ENCODE peak calls at places on chromosome 1, in ten cellular contexts. Z is GM12864, I is body of pancreas, V is mucosa of descending colon, E is adrenal gland, C is HFF-Myc, L is astrocyte of the spinal cord, Y is GM12878, H is PC-3, P is left ventricle myocardium inferior. Q is an unnamed sample.
A peak's percentile ranks its signal among the peaks of the same experiment; 100 is the strongest.

GRCh38 chr1:9651565-9652378 is at the start of gene PIK3CD:
- DNase-seq in Z (no peak), I (no peak), V (peak; percentile 43), E (no peak), C (no peak), L (peak; percentile 20), Y (no peak), H (peak; percentile 12), P (peak; percentile 27), Q (no peak)

GRCh38 chr1:168386949-168387586 is 106.4 kb downstream of the TBX19 start:
- DNase-seq in Z (no peak), I (peak; percentile 75), V (peak; percentile 65), E (no peak), C (no peak), L (peak; percentile 11), Y (no peak), H (peak; percentile 59), P (no peak), Q (no peak)

GRCh38 chr1:29698033-29698432 is 461.7 kb downstream of the PTPRU start:
- DNase-seq in Z (no peak), I (peak; percentile 6), V (peak; percentile 29), E (peak; percentile 19), C (peak; percentile 49), L (peak; percentile 62), Y (no peak), H (peak; percentile 85), P (no peak), Q (no peak)

GRCh38 chr1:13760921-13761320 is 60.9 kb downstream of the PRDM2 start:
- DNase-seq in Z (no peak), I (no peak), V (no peak), E (no peak), C (no peak), L (no peak), Y (no peak), H (peak; percentile 41), P (no peak), Q (no peak)

GRCh38 chr1:78619446-78619802 is 824 bp upstream of the IFI44L start:
- DNase-seq in Z (no peak), I (no peak), V (no peak), E (no peak), C (no peak), L (no peak), Y (no peak), H (no peak), P (no peak), Q (no peak)

GRCh38 chr1:25692560-25692959 is 76.0 kb downstream of the MAN1C1 start:
- DNase-seq in Z (no peak), I (no peak), V (no peak), E (no peak), C (no peak), L (no peak), Y (no peak), H (no peak), P (no peak), Q (no peak)

GRCh38 chr1:172446547-172446946 is 2.7 kb upstream of the PIGC start:
- DNase-seq in Z (no peak), I (no peak), V (no peak), E (no peak), C (no peak), L (no peak), Y (no peak), H (no peak), P (no peak), Q (no peak)

GRCh38 chr1:180911640-180912161 is 996 bp upstream of the KIAA1614 start:
- DNase-seq in Z (no peak), I (no peak), V (no peak), E (no peak), C (no peak), L (peak; percentile 28), Y (no peak), H (no peak), P (no peak), Q (no peak)

GRCh38 chr1:110674337-110675059 is at the start of gene KCNA3:
- DNase-seq in Z (no peak), I (peak; percentile 16), V (peak; percentile 66), E (no peak), C (no peak), L (no peak), Y (no peak), H (no peak), P (peak; percentile 19), Q (no peak)

GRCh38 chr1:165960881-165961280 is 133.5 kb downstream of the UCK2 start:
- DNase-seq in Z (no peak), I (no peak), V (no peak), E (no peak), C (no peak), L (no peak), Y (no peak), H (no peak), P (no peak), Q (no peak)

GRCh38 chr1:86468501-86468977 is at the start of gene CLCA1:
- DNase-seq in Z (no peak), I (no peak), V (no peak), E (no peak), C (no peak), L (no peak), Y (no peak), H (no peak), P (no peak), Q (no peak)

GRCh38 chr1:162038624-162039023 is 15.0 kb upstream of the OLFML2B start:
- DNase-seq in Z (no peak), I (no peak), V (no peak), E (no peak), C (no peak), L (no peak), Y (no peak), H (no peak), P (no peak), Q (no peak)

GRCh38 chr1:30169269-30169668 is 554.1 kb downstream of the MATN1 start:
- DNase-seq in Z (no peak), I (no peak), V (no peak), E (no peak), C (no peak), L (no peak), Y (no peak), H (no peak), P (no peak), Q (no peak)

GRCh38 chr1:975896-976683 is 5.8 kb downstream of the PERM1 start:
- DNase-seq in Z (no peak), I (peak; percentile 73), V (peak; percentile 85), E (no peak), C (no peak), L (peak; percentile 73), Y (no peak), H (peak; percentile 80), P (no peak), Q (no peak)

GRCh38 chr1:203625623-203626189 is 926 bp upstream of the ATP2B4 start:
- DNase-seq in Z (no peak), I (peak; percentile 74), V (no peak), E (no peak), C (no peak), L (peak; percentile 56), Y (peak; percentile 54), H (peak; percentile 73), P (no peak), Q (no peak)

DNA sequence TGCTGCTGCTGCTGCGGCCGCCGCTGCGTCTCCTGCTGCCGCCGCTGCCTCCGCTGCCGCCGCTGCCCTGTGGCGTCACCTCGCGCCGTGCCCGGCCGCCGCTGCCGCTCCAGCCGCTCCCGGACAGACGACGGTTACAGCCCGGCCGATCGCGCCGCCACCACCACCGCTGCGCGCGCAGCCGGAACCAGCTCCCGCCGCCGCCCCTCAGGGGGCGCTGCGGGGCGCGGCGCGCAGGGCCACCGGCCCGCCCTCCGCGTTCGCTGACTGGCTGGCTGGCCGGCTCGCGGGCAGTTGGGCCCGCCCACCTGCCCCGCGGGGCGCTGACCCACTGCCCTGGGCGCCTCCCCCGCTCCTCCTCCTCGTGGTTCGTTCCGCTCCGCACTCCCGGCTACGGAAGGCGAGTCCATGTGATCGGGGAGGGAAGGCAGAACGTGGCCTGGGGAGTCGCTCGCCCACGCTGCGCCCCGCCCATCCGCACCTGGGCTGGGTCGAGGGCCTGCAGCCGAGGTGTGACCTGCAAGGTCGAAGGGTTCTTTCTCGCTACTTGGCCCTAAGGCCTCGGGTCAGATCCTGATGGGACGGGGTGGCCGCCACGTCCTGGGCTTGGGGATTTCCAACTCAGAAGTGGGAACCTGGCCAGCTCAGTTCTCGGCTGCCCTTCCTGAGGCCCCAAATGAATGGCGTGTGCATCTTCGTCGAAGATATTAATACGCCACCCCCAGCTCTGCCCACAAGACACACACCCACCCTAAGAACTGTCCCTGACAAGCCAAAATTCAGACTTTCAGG is at the start of gene PTP4A2:
- DNase-seq in Z (peak; percentile 93), I (peak; percentile 96), V (peak; percentile 97), E (peak; percentile 96), C (peak; percentile 79), L (peak; percentile 94), Y (peak; percentile 97), H (peak; percentile 95), P (peak; percentile 94), Q (peak; percentile 86)
- TF ChIP-seq CTCF in Z (peak; percentile 46), I (no peak), V (peak; percentile 83), E (no peak), C (peak; percentile 6), L (peak; percentile 34), Y (peak; percentile 37), H (no peak), P (peak; percentile 75), Q (no peak)

GRCh38 chr1:88593358-88593757 is 90.7 kb upstream of the PKN2 start:
- DNase-seq in Z (no peak), I (no peak), V (no peak), E (no peak), C (no peak), L (no peak), Y (no peak), H (no peak), P (no peak), Q (no peak)

GRCh38 chr1:88595355-88595754 is 88.7 kb upstream of the PKN2 start:
- DNase-seq in Z (peak; percentile 10), I (no peak), V (no peak), E (no peak), C (peak; percentile 43), L (peak; percentile 46), Y (peak; percentile 12), H (peak; percentile 74), P (no peak), Q (peak; percentile 8)
- TF ChIP-seq CTCF in Z (peak; percentile 44), I (peak; percentile 45), V (no peak), E (peak; percentile 48), C (peak; percentile 19), L (peak; percentile 35), Y (peak; percentile 20), H (peak; percentile 78), P (peak; percentile 16), Q (peak; percentile 34)

DNA sequence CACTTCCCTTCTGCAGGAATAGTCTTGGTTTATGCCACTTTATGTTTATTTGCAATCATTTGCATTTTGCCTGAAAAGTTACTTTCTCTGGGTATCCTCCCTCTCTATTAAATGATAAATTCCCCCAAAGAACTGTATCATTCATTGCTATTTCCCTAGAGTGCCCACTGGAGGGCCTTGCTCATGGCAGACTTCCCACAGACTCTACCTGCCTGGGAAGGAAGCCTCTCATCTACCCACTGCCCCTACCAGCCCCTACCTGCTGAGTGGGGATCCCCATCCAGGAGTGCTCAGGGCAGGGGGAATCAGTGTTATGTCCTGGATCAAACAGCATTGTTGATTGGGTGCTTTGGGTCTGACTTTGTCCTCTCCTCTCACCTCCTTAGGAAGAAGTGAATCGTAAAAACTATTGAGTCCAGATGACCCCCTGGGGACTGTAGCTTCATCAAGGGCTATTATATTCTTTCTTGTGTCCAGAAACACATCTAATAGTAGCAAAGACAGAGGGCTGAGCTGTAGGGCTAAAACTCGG is 6.8 kb upstream of the LRRN2 start:
- DNase-seq in Z (no peak), I (no peak), V (no peak), E (no peak), C (no peak), L (no peak), Y (no peak), H (peak; percentile 52), P (no peak), Q (no peak)
- TF ChIP-seq CTCF in Z (no peak), I (no peak), V (no peak), E (no peak), C (no peak), L (no peak), Y (peak; percentile 7), H (peak; percentile 83), P (no peak), Q (no peak)

GRCh38 chr1:219304227-219305226 is 130.8 kb downstream of the LYPLAL1 start:
- DNase-seq in Z (no peak), I (peak; percentile 20), V (no peak), E (peak; percentile 60), C (no peak), L (peak; percentile 67), Y (no peak), H (peak; percentile 99), P (peak; percentile 46), Q (no peak)
- TF ChIP-seq CTCF in Z (no peak), I (no peak), V (no peak), E (peak; percentile 19), C (no peak), L (no peak), Y (no peak), H (peak; percentile 89), P (no peak), Q (peak; percentile 0)